ENCODE peak calls at places on chromosomes 5 and 9, in four cellular contexts. K is lung, P is AG10803, A is HepG2. U is an unnamed sample.

GRCh38 chr5:21615195-21615765 is 1237.9 kb downstream of the CDH12 start:
- DNase-seq in K (no peak), P (no peak), A (no peak), U (no peak)

GRCh38 chr9:32376295-32376694 is 8.1 kb upstream of the ACO1 start:
- DNase-seq in K (no peak), P (peak; percentile 25), A (no peak), U (no peak)

GRCh38 chr9:116715751-116716150 is 28.6 kb downstream of the TRIM32 start:
- DNase-seq in K (no peak), P (no peak), A (no peak), U (no peak)

GRCh38 chr5:91339053-91339710 is 43.9 kb downstream of the ARRDC3 start:
- DNase-seq in K (no peak), P (peak; percentile 85), A (no peak), U (peak; percentile 46)

GRCh38 chr9:83955985-83956287 is 24.1 kb downstream of the HNRNPK start:
- DNase-seq in K (no peak), P (no peak), A (peak; percentile 36), U (no peak)

GRCh38 chr9:133609311-133610098 is at the start of gene FAM163B:
- DNase-seq in K (no peak), P (peak; percentile 5), A (no peak), U (no peak)

GRCh38 chr9:129561594-129562281 is 59.2 kb downstream of the C9orf50 start:
- DNase-seq in K (peak; percentile 60), P (no peak), A (no peak), U (no peak)

GRCh38 chr9:109307380-109308240 is 13.2 kb downstream of the EPB41L4B start:
- DNase-seq in K (no peak), P (no peak), A (peak; percentile 94), U (no peak)

GRCh38 chr5:15521349-15521937 is 21.5 kb downstream of the FBXL7 start:
- DNase-seq in K (no peak), P (no peak), A (no peak), U (no peak)

GRCh38 chr5:852431-853401 is 1.9 kb upstream of the ZDHHC11 start:
- DNase-seq in K (no peak), P (no peak), A (no peak), U (no peak)

GRCh38 chr9:111662851-111663823 is 1.7 kb downstream of the GNG10 start:
- DNase-seq in K (no peak), P (no peak), A (no peak), U (no peak)

GRCh38 chr5:39717186-39717897 is 292.6 kb upstream of the DAB2 start:
- DNase-seq in K (no peak), P (peak; percentile 80), A (no peak), U (peak; percentile 40)

GRCh38 chr5:74063821-74064598 is 438.0 kb downstream of the ARHGEF28 start:
- DNase-seq in K (no peak), P (peak; percentile 84), A (peak; percentile 14), U (no peak)

GRCh38 chr5:166014256-166014655 is 2277.2 kb upstream of the WWC1 start:
- DNase-seq in K (no peak), P (no peak), A (no peak), U (no peak)

GRCh38 chr9:121945849-121946248 is 147.3 kb downstream of the TTLL11 start:
- DNase-seq in K (no peak), P (peak; percentile 69), A (no peak), U (no peak)

GRCh38 chr5:132777209-132778069 is at the start of gene SEPTIN8:
- DNase-seq in K (no peak), P (peak; percentile 57), A (no peak), U (no peak)

GRCh38 chr5:180090098-180090768 is 18.7 kb upstream of the RNF130 start:
- DNase-seq in K (peak; percentile 60), P (peak; percentile 61), A (peak; percentile 36), U (no peak)

GRCh38 chr9:136095495-136096058 is 488 bp upstream of the NACC2 start:
- DNase-seq in K (no peak), P (peak; percentile 33), A (no peak), U (no peak)

GRCh38 chr9:70816316-70816715 is 305.1 kb downstream of the TRPM3 start:
- DNase-seq in K (no peak), P (no peak), A (no peak), U (no peak)

GRCh38 chr5:175593794-175594193 is 64.1 kb upstream of the HRH2 start:
- DNase-seq in K (no peak), P (no peak), A (no peak), U (no peak)

GRCh38 chr9:134883040-134883782 is 2.6 kb downstream of the FCN2 start:
- DNase-seq in K (no peak), P (no peak), A (no peak), U (no peak)

GRCh38 chr5:126358525-126358924 is 64.7 kb upstream of the GRAMD2B start:
- DNase-seq in K (no peak), P (peak; percentile 54), A (no peak), U (no peak)

GRCh38 chr5:147822686-147823491 is 8.6 kb downstream of the SPINK1 start:
- DNase-seq in K (peak; percentile 42), P (peak; percentile 53), A (peak; percentile 17), U (peak; percentile 38)

GRCh38 chr9:133792721-133793470 is 54.7 kb upstream of the SARDH start:
- DNase-seq in K (peak; percentile 75), P (peak; percentile 65), A (peak; percentile 27), U (peak; percentile 20)

GRCh38 chr9:129501771-129502324 is 119.1 kb downstream of the C9orf50 start:
- DNase-seq in K (peak; percentile 59), P (no peak), A (no peak), U (no peak)

GRCh38 chr9:135077497-135078200 is 9.8 kb upstream of the OLFM1 start:
- DNase-seq in K (no peak), P (peak; percentile 11), A (no peak), U (no peak)

GRCh38 chr9:106111039-106111740 is 416.8 kb downstream of the TMEM38B start:
- DNase-seq in K (no peak), P (no peak), A (no peak), U (no peak)

GRCh38 chr9:84711936-84712335 is 42.4 kb downstream of the NTRK2 start:
- DNase-seq in K (no peak), P (peak; percentile 5), A (no peak), U (peak; percentile 2)

GRCh38 chr5:158910782-158911692 is 188.7 kb downstream of the EBF1 start:
- DNase-seq in K (no peak), P (peak; percentile 29), A (no peak), U (peak; percentile 13)
- H3K4me3 ChIP-seq in K (no peak overlapping the region), P (no peak overlapping the region), A (no peak overlapping the region), U (no peak overlapping the region)

DNA sequence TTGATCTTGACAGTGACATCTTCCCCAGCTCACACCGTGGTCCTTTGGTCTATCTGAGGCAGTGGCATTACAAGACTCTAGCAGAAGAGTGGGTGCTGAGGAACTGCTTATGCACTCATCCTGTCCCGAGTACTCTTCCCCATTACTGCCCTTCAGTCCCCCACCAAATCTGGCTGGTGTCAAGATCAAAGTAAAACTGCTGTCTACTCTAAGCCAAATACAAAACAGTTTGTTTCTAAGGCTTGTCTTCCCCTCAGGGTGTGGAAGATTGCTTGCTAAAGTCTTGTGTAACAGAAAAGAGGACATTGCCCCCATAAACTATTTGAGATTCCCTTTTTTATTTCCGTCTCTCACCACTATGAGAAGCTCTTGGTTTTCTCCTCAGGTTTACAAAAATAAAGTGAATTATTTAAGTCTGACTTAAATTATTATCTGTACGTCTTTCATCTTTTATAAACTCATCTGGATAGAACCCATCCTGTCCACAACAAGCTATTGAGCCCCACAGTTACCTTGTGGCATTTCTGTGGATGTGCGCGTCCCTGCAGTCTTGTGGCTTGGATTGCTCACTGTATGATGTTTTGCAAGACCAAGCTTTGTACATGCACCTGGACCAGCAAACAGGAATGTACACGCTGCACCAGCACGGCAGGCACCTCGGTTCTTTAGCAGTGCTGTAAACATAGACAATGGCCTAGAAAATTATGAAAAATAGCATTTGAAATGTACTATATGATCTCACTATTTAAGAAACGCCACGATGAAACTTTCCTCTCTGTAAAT is 61.0 kb downstream of the CYSTM1 start:
- DNase-seq in K (no peak), P (no peak), A (peak; percentile 48), U (no peak)
- TF ChIP-seq CTCF in K (no peak), P (no peak), A (no peak), U (no peak)

GRCh38 chr9:92669890-92670708 is at the start of gene IPPK:
- DNase-seq in K (peak; percentile 98), P (peak; percentile 98), A (peak; percentile 96), U (peak; percentile 90)

GRCh38 chr9:92666912-92667532 is 2.9 kb downstream of the IPPK start:
- DNase-seq in K (no peak), P (no peak), A (no peak), U (no peak)

GRCh38 chr9:92669527-92669889 is 423 bp downstream of the IPPK start:
- DNase-seq in K (peak; percentile 42), P (no peak), A (no peak), U (no peak)

GRCh38 chr9:92668746-92669526 is 995 bp downstream of the IPPK start:
- DNase-seq in K (peak; percentile 69), P (peak; percentile 68), A (peak; percentile 43), U (no peak)

DNA sequence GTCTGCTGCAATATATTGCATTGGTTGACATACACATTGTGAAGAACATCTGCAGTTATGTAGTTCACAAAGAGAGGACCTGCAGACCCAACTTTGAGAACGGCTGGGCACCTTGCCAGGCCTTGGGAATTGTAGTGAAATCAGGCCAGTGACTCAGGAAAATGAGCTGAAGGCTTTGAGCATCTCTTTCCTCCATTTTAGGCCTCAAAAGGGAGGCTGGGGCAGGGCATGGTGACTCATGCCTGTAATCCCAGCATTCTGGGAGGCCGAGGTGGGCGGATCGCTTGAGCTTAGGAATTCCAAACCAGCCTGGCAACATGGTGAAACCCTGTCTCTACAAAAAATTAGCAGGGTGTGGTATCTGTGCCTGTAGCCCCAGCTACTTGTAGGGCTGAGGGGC is 1.4 kb upstream of the IPPK start:
- DNase-seq in K (no peak), P (peak; percentile 76), A (peak; percentile 47), U (no peak)
- H3K4me3 ChIP-seq in K (no peak overlapping the region), P (peak overlapping the region; percentile 99), A (peak overlapping the region; percentile 89), U (no peak overlapping the region)

GRCh38 chr9:12817702-12818101 is 42.9 kb downstream of the LURAP1L start:
- DNase-seq in K (peak; percentile 59), P (no peak), A (peak; percentile 76), U (no peak)

GRCh38 chr9:12818431-12819000 is 43.7 kb downstream of the LURAP1L start:
- DNase-seq in K (peak; percentile 54), P (peak; percentile 93), A (no peak), U (peak; percentile 17)

GRCh38 chr9:12822111-12822510 is 47.3 kb downstream of the LURAP1L start:
- DNase-seq in K (no peak), P (peak; percentile 20), A (no peak), U (no peak)

GRCh38 chr9:12816656-12817101 is 41.9 kb downstream of the LURAP1L start:
- DNase-seq in K (no peak), P (no peak), A (peak; percentile 75), U (no peak)

DNA sequence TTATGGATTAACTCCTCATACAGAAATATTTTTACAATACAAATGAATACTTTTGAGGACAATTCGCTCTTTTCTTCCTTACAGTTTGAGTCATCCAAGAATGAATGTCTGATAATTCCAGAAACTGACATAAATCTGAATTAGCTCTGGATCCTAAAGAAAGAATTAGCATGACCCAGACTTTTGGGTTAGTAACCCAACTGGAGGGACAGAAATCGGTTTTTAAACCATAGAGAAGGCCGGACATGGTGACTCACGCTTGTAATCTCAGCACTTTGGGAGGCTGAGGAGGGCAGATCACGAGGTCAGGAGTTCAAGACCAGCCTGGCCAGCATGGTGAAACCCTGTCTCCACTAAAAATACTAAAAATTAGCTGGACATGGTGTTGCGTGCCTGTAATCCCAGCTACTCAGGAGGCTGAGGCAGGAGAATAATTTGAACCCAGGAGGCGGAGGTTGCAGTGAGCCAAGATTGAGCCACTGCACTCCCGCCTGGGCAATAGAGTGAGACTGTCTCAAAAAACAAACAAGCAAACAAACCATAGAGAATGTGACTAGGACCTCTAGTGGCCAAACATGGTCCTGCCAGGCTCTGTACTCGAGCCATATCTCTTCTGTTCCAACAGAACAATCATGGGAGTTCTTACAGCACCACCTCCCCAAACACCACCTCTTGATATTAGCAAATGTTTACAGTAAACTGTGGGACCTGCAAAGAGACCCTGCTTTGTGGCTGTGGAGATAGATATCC is 44.8 kb downstream of the LURAP1L start:
- DNase-seq in K (no peak), P (peak; percentile 52), A (peak; percentile 53), U (no peak)
- TF ChIP-seq CTCF in K (no peak), P (peak; percentile 40), A (peak; percentile 76), U (peak; percentile 26)